ENCODE peak calls at places on chromosomes 4 and X, in four cellular contexts. W, F, Q and S are unnamed samples.
A peak's percentile ranks its signal among the peaks of the same experiment; 100 is the strongest.

GRCh38 chr4:153432971-153433752 is 33.0 kb upstream of the TMEM131L start:
- DNase-seq in F (peak; percentile 68), Q (peak; percentile 76), W (peak; percentile 77), S (peak; percentile 86)

GRCh38 chr4:53601251-53601764 is 10.0 kb upstream of the LNX1 start:
- DNase-seq in W (peak; percentile 28), F (no peak), Q (peak; percentile 56), S (no peak)

GRCh38 chr4:55092504-55092903 is 32.9 kb downstream of the KDR start:
- DNase-seq in W (no peak), Q (no peak), F (no peak), S (no peak)

GRCh38 chrX:71616672-71617529 is 1.4 kb downstream of the CXCR3 start:
- DNase-seq in F (no peak), Q (peak; percentile 35), W (no peak), S (peak; percentile 45)

GRCh38 chr4:105641876-105642275 is 66.6 kb downstream of the INTS12 start:
- DNase-seq in W (no peak), Q (no peak), F (no peak), S (no peak)

GRCh38 chrX:47012131-47012530 is 66.1 kb upstream of the RGN start:
- DNase-seq in W (no peak), Q (no peak), F (no peak), S (no peak)

GRCh38 chr4:138242076-138242829 is at the start of gene SLC7A11:
- DNase-seq in F (peak; percentile 70), Q (peak; percentile 69), W (peak; percentile 33), S (peak; percentile 75)

GRCh38 chr4:128462104-128462783 is 174.6 kb upstream of the PGRMC2 start:
- DNase-seq in W (no peak), Q (no peak), F (no peak), S (no peak)

GRCh38 chrX:97399400-97399799 is 515.7 kb downstream of the RPA4 start:
- DNase-seq in Q (no peak), W (no peak), F (no peak), S (peak; percentile 28)

GRCh38 chr4:87916636-87917035 is 58.9 kb upstream of the SPP1 start:
- DNase-seq in Q (peak; percentile 13), F (no peak), W (no peak), S (no peak)

GRCh38 chr4:142519342-142519741 is 326.8 kb downstream of the INPP4B start:
- DNase-seq in W (no peak), F (no peak), Q (no peak), S (no peak)

GRCh38 chr4:69689530-69690111 is 36.6 kb upstream of the UGT2A1 start:
- DNase-seq in F (no peak), Q (peak; percentile 23), W (peak; percentile 2), S (no peak)

GRCh38 chr4:113012776-113013175 is 36.7 kb upstream of the ANK2 start:
- DNase-seq in F (no peak), W (no peak), Q (no peak), S (no peak)

GRCh38 chrX:19775830-19776498 is 111.4 kb downstream of the SH3KBP1 start:
- DNase-seq in W (no peak), Q (no peak), F (no peak), S (no peak)

GRCh38 chr4:33780952-33781655 is 2463.2 kb downstream of the ARAP2 start:
- DNase-seq in F (no peak), W (no peak), Q (no peak), S (no peak)

GRCh38 chr4:47913328-47913727 is 1.1 kb downstream of the NFXL1 start:
- DNase-seq in F (no peak), W (no peak), Q (no peak), S (no peak)

GRCh38 chr4:140755811-140756291 is 334 bp downstream of the TBC1D9 start:
- DNase-seq in F (no peak), Q (peak; percentile 57), W (peak; percentile 54), S (no peak)

GRCh38 chrX:155966876-155967275 is 30.6 kb upstream of the IL9R start:
- DNase-seq in F (peak; percentile 12), W (peak; percentile 18), Q (peak; percentile 6), S (peak; percentile 54)

GRCh38 chr4:67394771-67395310 is 150.5 kb downstream of the CENPC start:
- DNase-seq in Q (no peak), W (no peak), F (no peak), S (no peak)

GRCh38 chr4:155666701-155667537 is at the start of gene GUCY1A1:
- DNase-seq in Q (peak; percentile 64), F (peak; percentile 5), W (peak; percentile 9), S (peak; percentile 16)

GRCh38 chrX:152025656-152026440 is 51.4 kb upstream of the GABRE start:
- DNase-seq in F (no peak), Q (no peak), W (no peak), S (no peak)

GRCh38 chr4:44861756-44862155 is 135.4 kb upstream of the GNPDA2 start:
- DNase-seq in W (no peak), Q (no peak), F (no peak), S (no peak)

GRCh38 chr4:185134176-185134869 is 8.7 kb upstream of the SLC25A4 start:
- DNase-seq in Q (peak; percentile 57), W (peak; percentile 59), F (no peak), S (no peak)

GRCh38 chrX:40278340-40279090 is 180.8 kb upstream of the BCOR start:
- DNase-seq in F (peak; percentile 7), W (no peak), Q (no peak), S (peak; percentile 73)

GRCh38 chr4:7447236-7447635 is 12.5 kb upstream of the PSAPL1 start:
- DNase-seq in Q (no peak), F (no peak), W (no peak), S (no peak)

GRCh38 chrX:67543818-67544217 is at the start of gene AR:
- DNase-seq in F (no peak), Q (peak; percentile 51), W (no peak), S (no peak)

GRCh38 chrX:153871946-153872878 is 13.8 kb downstream of the L1CAM start:
- DNase-seq in F (no peak), Q (no peak), W (no peak), S (no peak)